ENCODE peak calls at places on chromosomes 2 and 18, in five cellular contexts. P is sigmoid colon, K is transverse colon, Y is ACHN, C is colonic mucosa. F is an unnamed sample.
A peak's percentile ranks its signal among the peaks of the same experiment; 100 is the strongest.

GRCh38 chr2:109497447-109497846 is 116.3 kb downstream of the SEPTIN10 start:
- DNase-seq in P (no peak), K (no peak), Y (no peak), C (no peak), F (peak; percentile 80)

GRCh38 chr2:156481295-156481694 is 45.1 kb downstream of the GPD2 start:
- DNase-seq in P (no peak), K (no peak), Y (no peak), C (no peak), F (peak; percentile 16)

GRCh38 chr2:39164089-39164488 is 43.2 kb upstream of the SOS1 start:
- DNase-seq in P (no peak), K (no peak), Y (no peak), C (no peak), F (no peak)

GRCh38 chr2:198004921-198005829 is 200.8 kb downstream of the PLCL1 start:
- DNase-seq in P (no peak), K (peak; percentile 16), Y (no peak), C (no peak), F (no peak)

GRCh38 chr18:59646946-59647307 is 50.3 kb downstream of the CCBE1 start:
- DNase-seq in P (no peak), K (no peak), Y (no peak), C (no peak), F (no peak)

GRCh38 chr18:25563346-25563745 is 211.4 kb upstream of the ZNF521 start:
- DNase-seq in P (no peak), K (no peak), Y (no peak), C (no peak), F (no peak)

GRCh38 chr2:10946394-10946793 is 34.7 kb downstream of the KCNF1 start:
- DNase-seq in P (no peak), K (no peak), Y (no peak), C (no peak), F (no peak)

GRCh38 chr2:83522891-83523493 is 936.1 kb downstream of the SUCLG1 start:
- DNase-seq in P (no peak), K (no peak), Y (no peak), C (no peak), F (no peak)

GRCh38 chr2:168089200-168089599 is 158.2 kb downstream of the STK39 start:
- DNase-seq in P (no peak), K (no peak), Y (no peak), C (no peak), F (no peak)

GRCh38 chr18:48535956-48536355 is 2.9 kb upstream of the CTIF start:
- DNase-seq in P (no peak), K (no peak), Y (no peak), C (no peak), F (no peak)

GRCh38 chr2:210655229-210655628 is 98.8 kb downstream of the CPS1 start:
- DNase-seq in P (no peak), K (no peak), Y (no peak), C (no peak), F (no peak)

GRCh38 chr2:212911011-212911410 is 240.4 kb downstream of the IKZF2 start:
- DNase-seq in P (no peak), K (no peak), Y (no peak), C (no peak), F (no peak)

F was measured in astrocyte.